ENCODE peak calls at places on chromosomes 12 and 14, in nine cellular contexts. I is choroid plexus epithelial cell; K is fibroblast of mammary gland; N is neural progenitor cell; O is heart right ventricle; E is heart left ventricle; R is lung; W is SK-N-SH; V is CD8-positive, alpha-beta T cell. P is an unnamed sample.

GRCh38 chr12:130559806-130560205 is 156.3 kb downstream of the RIMBP2 start:
- DNase-seq in I (no peak), K (no peak), N (no peak), O (no peak), E (no peak), R (no peak), W (no peak), V (no peak), P (no peak)

GRCh38 chr14:105477659-105478623 is 3.3 kb downstream of the CRIP2 start:
- DNase-seq in I (no peak), K (no peak), N (peak; percentile 22), O (no peak), E (no peak), R (no peak), W (no peak), V (peak; percentile 68), P (no peak)

GRCh38 chr12:75623631-75624118 is 112.3 kb upstream of the KRR1 start:
- DNase-seq in I (peak; percentile 83), K (peak; percentile 70), N (no peak), O (no peak), E (peak; percentile 27), R (no peak), W (peak; percentile 15), V (no peak), P (no peak)

GRCh38 chr14:34629344-34629656 is 648 bp downstream of the SNX6 start:
- DNase-seq in I (no peak), K (no peak), N (no peak), O (no peak), E (no peak), R (no peak), W (no peak), V (no peak), P (no peak)

GRCh38 chr14:32129124-32129523 is 52.0 kb downstream of the ARHGAP5 start:
- DNase-seq in I (peak; percentile 65), K (peak; percentile 70), N (no peak), O (no peak), E (no peak), R (no peak), W (no peak), V (no peak), P (peak; percentile 9)

GRCh38 chr12:94079965-94080683 is 68.3 kb upstream of the PLXNC1 start:
- DNase-seq in I (peak; percentile 19), K (no peak), N (no peak), O (no peak), E (no peak), R (no peak), W (no peak), V (no peak), P (no peak)

GRCh38 chr12:42477931-42478330 is 111.6 kb downstream of the PRICKLE1 start:
- DNase-seq in I (peak; percentile 40), K (peak; percentile 16), N (no peak), O (no peak), E (no peak), R (no peak), W (no peak), V (no peak), P (no peak)

GRCh38 chr12:98402081-98402480 is 113.3 kb upstream of the TMPO start:
- DNase-seq in I (peak; percentile 24), K (peak; percentile 30), N (no peak), O (no peak), E (no peak), R (no peak), W (no peak), V (no peak), P (peak; percentile 42)

GRCh38 chr12:95998611-95999300 is 2.6 kb upstream of the HAL start:
- DNase-seq in I (peak; percentile 81), K (peak; percentile 65), N (peak; percentile 77), O (no peak), E (no peak), R (peak; percentile 36), W (peak; percentile 75), V (peak; percentile 36), P (peak; percentile 19)

GRCh38 chr12:24360907-24361306 is 411.4 kb upstream of the SOX5 start:
- DNase-seq in I (peak; percentile 88), K (peak; percentile 7), N (no peak), O (no peak), E (no peak), R (no peak), W (no peak), V (no peak), P (peak; percentile 26)

GRCh38 chr14:65558363-65558762 is 145.8 kb downstream of the FUT8 start:
- DNase-seq in I (no peak), K (no peak), N (no peak), O (no peak), E (no peak), R (no peak), W (no peak), V (no peak), P (no peak)

GRCh38 chr14:79568566-79568965 is 642.7 kb downstream of the DIO2 start:
- DNase-seq in I (no peak), K (no peak), N (no peak), O (no peak), E (no peak), R (no peak), W (no peak), V (no peak), P (no peak)

GRCh38 chr12:126944684-126945083 is 1322.3 kb upstream of the TMEM132C start:
- DNase-seq in I (no peak), K (no peak), N (no peak), O (no peak), E (no peak), R (no peak), W (no peak), V (no peak), P (no peak)

GRCh38 chr12:46921754-46922113 is 95.9 kb upstream of the SLC38A4 start:
- DNase-seq in I (peak; percentile 50), K (peak; percentile 82), N (no peak), O (no peak), E (no peak), R (no peak), W (no peak), V (no peak), P (no peak)

GRCh38 chr12:62934799-62935674 is at the start of gene PPM1H:
- DNase-seq in I (peak; percentile 41), K (peak; percentile 2), N (peak; percentile 93), O (peak; percentile 79), E (peak; percentile 77), R (peak; percentile 84), W (peak; percentile 83), V (peak; percentile 7), P (no peak)

GRCh38 chr12:58976146-58976545 is 55.8 kb upstream of the LRIG3 start:
- DNase-seq in I (peak; percentile 79), K (no peak), N (no peak), O (no peak), E (no peak), R (no peak), W (no peak), V (no peak), P (no peak)

GRCh38 chr14:24298892-24299254 is 707 bp downstream of the DHRS1 start:
- DNase-seq in I (peak; percentile 46), K (peak; percentile 76), N (no peak), O (no peak), E (peak; percentile 44), R (no peak), W (no peak), V (peak; percentile 6), P (peak; percentile 48)

GRCh38 chr12:109782322-109782695 is 50.9 kb downstream of the TRPV4 start:
- DNase-seq in I (no peak), K (no peak), N (no peak), O (no peak), E (no peak), R (no peak), W (no peak), V (no peak), P (no peak)

GRCh38 chr14:68926236-68926635 is 52.9 kb downstream of the ACTN1 start:
- DNase-seq in I (no peak), K (no peak), N (no peak), O (no peak), E (no peak), R (no peak), W (no peak), V (no peak), P (no peak)
- TF ChIP-seq CTCF in I (peak; percentile 71), K (peak; percentile 51), N (peak; percentile 35), O (no peak), E (peak; percentile 21), R (no peak), W (peak; percentile 51), V (peak; percentile 21), P (peak; percentile 47)

GRCh38 chr14:76309572-76310551 is 66.1 kb upstream of the ESRRB start:
- DNase-seq in I (no peak), K (no peak), N (peak; percentile 46), O (peak; percentile 65), E (peak; percentile 81), R (no peak), W (no peak), V (no peak), P (no peak)
- TF ChIP-seq CTCF in I (no peak), K (no peak), N (peak; percentile 32), O (no peak), E (no peak), R (no peak), W (no peak), V (no peak), P (no peak)

GRCh38 chr14:96309128-96309906 is 53.3 kb downstream of the BDKRB1 start:
- DNase-seq in I (no peak), K (no peak), N (no peak), O (no peak), E (no peak), R (no peak), W (no peak), V (no peak), P (peak; percentile 93)

GRCh38 chr14:96303981-96304380 is 48.0 kb downstream of the BDKRB1 start:
- DNase-seq in I (peak; percentile 52), K (peak; percentile 34), N (no peak), O (no peak), E (no peak), R (no peak), W (peak; percentile 54), V (no peak), P (no peak)

GRCh38 chr14:96304956-96305355 is 48.9 kb downstream of the BDKRB1 start:
- DNase-seq in I (no peak), K (no peak), N (peak; percentile 69), O (no peak), E (no peak), R (no peak), W (no peak), V (no peak), P (no peak)

GRCh38 chr14:96309907-96310330 is 53.2 kb downstream of the ATG2B start:
- DNase-seq in I (peak; percentile 5), K (peak; percentile 8), N (no peak), O (no peak), E (no peak), R (no peak), W (no peak), V (no peak), P (no peak)

GRCh38 chr14:96307434-96307833 is 51.4 kb downstream of the BDKRB1 start:
- DNase-seq in I (no peak), K (no peak), N (no peak), O (no peak), E (no peak), R (no peak), W (no peak), V (no peak), P (no peak)
- TF ChIP-seq CTCF in I (no peak), K (no peak), N (no peak), O (no peak), E (no peak), R (no peak), W (no peak), V (no peak), P (no peak)

GRCh38 chr12:65755596-65755978 is 68.7 kb upstream of the HMGA2 start:
- DNase-seq in I (no peak), K (peak; percentile 75), N (no peak), O (no peak), E (no peak), R (no peak), W (no peak), V (no peak), P (no peak)
- TF ChIP-seq CTCF in I (no peak), K (no peak), N (no peak), O (no peak), E (no peak), R (no peak), W (no peak), V (no peak), P (no peak)